ENCODE peak calls at places on chromosomes 2 and 18, in seven cellular contexts. T is activated gamma-delta T cell treated with Interleukin-2 at 50 U/mL for 16 hours; J is bronchial epithelial cell; G is caudate nucleus; A is ACHN; C is left colon; X is stimulated activated CD8-positive, alpha-beta memory T cell treated with anti-CD3 and anti-CD28 coated beads, Interleukin-2, amount 100 ng/mL, for 48 hours. S is an unnamed sample.

GRCh38 chr2:165058471-165059265 is 103.3 kb upstream of the SLC38A11 start:
- DNase-seq in T (no peak), J (no peak), G (no peak), A (no peak), C (no peak), X (no peak), S (no peak)

GRCh38 chr2:234580686-234581085 is 83.8 kb upstream of the ARL4C start:
- DNase-seq in T (no peak), J (no peak), G (no peak), A (no peak), C (no peak), X (no peak), S (no peak)

GRCh38 chr2:164538250-164538866 is 82.9 kb downstream of the GRB14 start:
- DNase-seq in T (no peak), J (peak), G (no peak), A (peak), C (no peak), X (no peak), S (no peak)

GRCh38 chr2:239263231-239263936 is 137.4 kb downstream of the HDAC4 start:
- DNase-seq in T (no peak), J (no peak), G (no peak), A (no peak), C (no peak), X (no peak), S (no peak)

GRCh38 chr2:107801498-107801897 is 25.2 kb upstream of the RGPD4 start:
- DNase-seq in T (no peak), J (peak), G (no peak), A (no peak), C (no peak), X (no peak), S (no peak)

GRCh38 chr2:177245010-177245422 is 19.5 kb downstream of the NFE2L2 start:
- DNase-seq in T (no peak), J (no peak), G (no peak), A (peak), C (no peak), X (no peak), S (no peak)

GRCh38 chr2:43068730-43069517 is 157.5 kb downstream of the ZFP36L2 start:
- DNase-seq in T (no peak), J (peak), G (no peak), A (no peak), C (no peak), X (no peak), S (no peak)

GRCh38 chr2:173264603-173265366 is 89.9 kb upstream of the CDCA7 start:
- DNase-seq in T (no peak), J (no peak), G (no peak), A (no peak), C (peak), X (no peak), S (no peak)

GRCh38 chr2:64127119-64127518 is 17.1 kb downstream of the PELI1 start:
- DNase-seq in T (no peak), J (no peak), G (no peak), A (no peak), C (no peak), X (no peak), S (no peak)

GRCh38 chr2:85504434-85505261 is 34.3 kb upstream of the MAT2A start:
- DNase-seq in T (no peak), J (peak), G (no peak), A (peak), C (no peak), X (no peak), S (no peak)

GRCh38 chr2:205755923-205756322 is 73.6 kb downstream of the NRP2 start:
- DNase-seq in T (no peak), J (no peak), G (no peak), A (no peak), C (no peak), X (no peak), S (no peak)

GRCh38 chr18:36688020-36688965 is 140.5 kb downstream of the TPGS2 start:
- DNase-seq in T (peak), J (peak), G (peak), A (peak), C (peak), X (peak), S (no peak)

GRCh38 chr18:6885992-6886823 is 156.7 kb downstream of the ARHGAP28 start:
- DNase-seq in T (no peak), J (peak), G (peak), A (peak), C (peak), X (no peak), S (no peak)

GRCh38 chr2:71474744-71475421 is 21.5 kb downstream of the DYSF start:
- DNase-seq in T (no peak), J (no peak), G (no peak), A (no peak), C (no peak), X (no peak), S (no peak)

S was measured in naive thymus-derived CD4-positive, alpha-beta T cell.